ENCODE peak calls at places on chromosome 9, in nine cellular contexts. F is dorsolateral prefrontal cortex, Z is fibroblast of the aortic adventitia, P is heart left ventricle, C is right atrium auricular region, B is mucosa of descending colon, M is lower lobe of right lung, X is psoas muscle, L is uterus. G is an unnamed sample.
A peak's percentile ranks its signal among the peaks of the same experiment; 100 is the strongest.

GRCh38 chr9:13165956-13166355 is 113.5 kb downstream of the MPDZ start:
- DNase-seq in F (no peak), Z (no peak), P (no peak), C (no peak), B (no peak), M (no peak), X (no peak), L (no peak), G (no peak)

GRCh38 chr9:109908459-109909390 is 128.7 kb downstream of the PALM2AKAP2 start:
- DNase-seq in F (no peak), Z (no peak), P (no peak), C (no peak), B (no peak), M (no peak), X (no peak), L (no peak), G (no peak)

GRCh38 chr9:107034831-107035230 is 171.9 kb downstream of the ZNF462 start:
- DNase-seq in F (no peak), Z (no peak), P (no peak), C (no peak), B (no peak), M (no peak), X (no peak), L (no peak), G (no peak)

GRCh38 chr9:127177682-127178265 is 55.3 kb upstream of the ANGPTL2 start:
- DNase-seq in F (peak; percentile 8), Z (no peak), P (peak; percentile 16), C (no peak), B (no peak), M (no peak), X (peak; percentile 25), L (peak; percentile 11), G (peak; percentile 12)

GRCh38 chr9:86867658-86868313 is 79.5 kb downstream of the GAS1 start:
- DNase-seq in F (no peak), Z (no peak), P (no peak), C (no peak), B (no peak), M (no peak), X (no peak), L (no peak), G (no peak)

GRCh38 chr9:109474170-109474569 is 23.9 kb downstream of the PTPN3 start:
- DNase-seq in F (no peak), Z (no peak), P (no peak), C (no peak), B (no peak), M (no peak), X (no peak), L (no peak), G (no peak)

GRCh38 chr9:15144567-15145174 is 162.3 kb downstream of the TTC39B start:
- DNase-seq in F (peak; percentile 42), Z (no peak), P (no peak), C (no peak), B (no peak), M (no peak), X (no peak), L (peak; percentile 37), G (no peak)

GRCh38 chr9:99274511-99274910 is 52.4 kb downstream of the SEC61B start:
- DNase-seq in F (no peak), Z (no peak), P (no peak), C (no peak), B (no peak), M (no peak), X (no peak), L (no peak), G (no peak)

GRCh38 chr9:26892251-26893029 is at the start of gene CAAP1:
- DNase-seq in F (peak; percentile 95), Z (peak; percentile 88), P (peak; percentile 95), C (peak; percentile 92), B (peak; percentile 95), M (peak; percentile 98), X (peak; percentile 98), L (peak; percentile 89), G (peak; percentile 94)

DNA sequence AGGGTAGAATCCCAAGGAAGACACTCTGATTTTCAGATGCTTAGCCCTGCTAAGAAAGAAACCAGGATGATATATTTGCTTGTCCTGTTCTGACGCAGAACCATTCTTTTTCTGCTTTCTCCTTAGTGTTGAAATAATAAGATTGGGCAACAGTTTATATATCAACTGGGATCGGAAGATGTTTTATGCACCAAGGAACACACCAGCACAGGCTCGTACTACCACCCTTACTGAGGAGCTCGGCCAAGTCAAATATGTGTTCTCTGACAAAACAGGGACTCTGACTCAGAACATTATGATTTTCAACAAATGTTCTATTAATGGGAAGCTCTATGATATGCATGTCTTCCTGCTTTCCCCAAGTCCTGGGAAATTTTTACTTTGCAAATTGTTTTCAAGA is 19.0 kb upstream of the RUSC2 start:
- DNase-seq in F (no peak), Z (peak; percentile 96), P (no peak), C (no peak), B (no peak), M (no peak), X (no peak), L (no peak), G (no peak)
- H3K4me3 ChIP-seq in F (no peak overlapping the region), Z (no peak overlapping the region), P (no peak overlapping the region), C (no peak overlapping the region), B (no peak overlapping the region), M (no peak overlapping the region), X (no peak overlapping the region), L (no peak overlapping the region), G (no peak overlapping the region)

DNA sequence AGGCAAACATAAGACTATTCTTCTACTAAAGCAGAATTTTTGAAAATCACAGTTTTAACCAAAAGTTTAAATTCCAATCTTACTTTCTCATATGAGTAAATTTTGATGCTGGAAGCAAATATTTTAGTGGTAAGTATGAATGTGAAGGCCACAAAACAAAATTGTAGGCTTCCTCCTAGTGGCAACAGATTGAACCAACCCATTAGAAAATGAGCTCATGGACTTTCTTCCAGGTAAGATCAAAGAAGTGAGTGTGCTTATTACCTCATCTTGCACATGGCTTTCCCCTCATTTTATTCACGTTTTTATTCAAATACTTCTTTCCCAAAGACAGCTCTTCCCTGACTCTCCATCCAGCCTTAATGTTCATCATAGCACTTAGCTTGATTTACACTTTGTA is 16.5 kb upstream of the RLN2 start:
- DNase-seq in F (no peak), Z (no peak), P (no peak), C (no peak), B (no peak), M (no peak), X (no peak), L (no peak), G (no peak)
- TF ChIP-seq CTCF in F (no peak), Z (peak; percentile 12), P (no peak), C (no peak), B (no peak), M (no peak), X (no peak), L (no peak), G (peak; percentile 4)

DNA sequence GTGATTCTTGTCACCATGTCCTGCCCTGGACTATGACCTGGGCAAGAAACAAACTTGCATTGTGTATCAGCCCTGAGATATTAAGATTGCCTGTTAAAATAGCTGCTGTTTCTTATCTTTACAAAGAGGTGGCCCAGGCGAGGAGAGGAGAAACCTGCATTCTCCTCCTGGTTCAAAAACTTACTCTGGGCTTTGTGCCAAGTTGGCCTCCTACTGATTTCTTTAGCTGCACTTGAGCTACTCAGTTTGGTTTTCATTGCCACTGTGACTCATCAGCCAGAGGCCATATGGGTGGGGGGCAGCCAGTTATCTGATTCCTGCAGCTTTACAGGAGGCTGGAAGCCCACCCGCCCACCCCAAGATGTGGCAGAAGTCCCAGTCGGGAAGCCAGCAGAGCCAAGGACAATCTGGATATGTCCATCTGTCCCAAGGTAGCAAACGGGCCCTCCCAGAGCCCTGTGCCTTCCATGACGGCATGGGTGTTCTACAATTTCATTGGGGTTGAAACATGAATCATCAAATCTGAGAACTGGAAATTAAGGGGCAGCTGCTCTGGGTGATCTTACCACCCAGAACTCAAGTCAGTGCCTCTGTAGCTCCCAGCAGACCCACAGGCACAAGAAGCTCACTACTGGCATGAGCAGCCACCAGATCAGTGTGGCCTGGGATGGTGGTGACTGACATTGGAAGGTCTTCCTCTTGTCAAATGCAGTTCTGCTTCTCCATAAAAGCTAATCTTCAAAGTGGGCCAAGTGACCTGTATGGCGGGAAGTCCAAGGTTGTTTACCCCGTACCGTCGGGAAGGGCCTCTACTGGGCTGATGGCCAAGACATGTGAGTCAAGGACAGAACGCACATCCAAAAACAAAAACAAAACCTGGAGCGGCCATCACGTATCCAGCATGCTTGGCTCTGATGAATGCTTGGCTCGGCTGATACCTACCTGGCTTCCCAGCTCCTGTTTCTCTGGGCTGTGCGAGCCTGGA is 15.5 kb downstream of the FCN2 start:
- DNase-seq in F (no peak), Z (peak; percentile 81), P (peak; percentile 62), C (peak; percentile 72), B (peak; percentile 10), M (peak; percentile 18), X (no peak), L (peak; percentile 78), G (no peak)
- H3K4me3 ChIP-seq in F (no peak overlapping the region), Z (no peak overlapping the region), P (no peak overlapping the region), C (no peak overlapping the region), B (no peak overlapping the region), M (no peak overlapping the region), X (no peak overlapping the region), L (no peak overlapping the region), G (no peak overlapping the region)

DNA sequence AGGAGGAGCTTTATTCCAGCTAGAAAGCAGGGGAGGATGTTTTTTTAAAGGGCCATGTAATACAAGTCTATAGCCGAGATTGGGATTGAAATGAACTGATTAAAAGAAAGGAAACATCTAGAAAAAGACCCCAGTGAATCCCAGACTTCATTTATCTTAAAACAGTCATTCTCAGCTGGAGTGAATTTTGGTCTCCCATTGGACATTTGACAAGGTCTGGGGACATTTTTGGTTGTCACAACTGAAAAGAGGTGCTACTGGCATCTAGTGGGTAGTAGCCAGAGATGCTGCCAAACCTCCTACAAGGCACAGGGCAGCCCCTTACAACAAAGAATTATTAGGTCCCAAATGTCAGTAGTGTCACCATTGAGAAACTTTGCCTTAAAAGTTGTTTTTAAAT is 16.3 kb upstream of the SPINK4 start:
- DNase-seq in F (no peak), Z (peak; percentile 54), P (no peak), C (no peak), B (no peak), M (no peak), X (no peak), L (no peak), G (no peak)
- TF ChIP-seq CTCF in F (no peak), Z (peak; percentile 39), P (peak; percentile 23), C (peak; percentile 25), B (no peak), M (no peak), X (no peak), L (no peak), G (peak; percentile 75)

GRCh38 chr9:84694248-84694647 is 24.7 kb downstream of the NTRK2 start:
- DNase-seq in F (no peak), Z (no peak), P (no peak), C (no peak), B (no peak), M (no peak), X (no peak), L (no peak), G (no peak)
- H3K4me3 ChIP-seq in F (peak overlapping the region; percentile 28), Z (no peak overlapping the region), P (no peak overlapping the region), C (no peak overlapping the region), B (no peak overlapping the region), M (no peak overlapping the region), X (no peak overlapping the region), L (no peak overlapping the region), G (no peak overlapping the region)